ENCODE peak calls at places on chromosomes 1 and 21, in seven cellular contexts. One of them, this sample, is unnamed.
A peak's percentile ranks its signal among the peaks of the same experiment; 100 is the strongest.

GRCh38 chr1:28604411-28604810 is 12.3 kb downstream of the RAB42 start:
- DNase-seq in tibial artery: no peak
- DNase-seq in neural progenitor cell: no peak
- DNase-seq in small intestine: no peak
- DNase-seq in psoas muscle: no peak
- DNase-seq in mesendoderm: no peak
- DNase-seq in CD8-positive, alpha-beta memory T cell: no peak
- DNase-seq in this sample: no peak

GRCh38 chr1:181141431-181141910 is 53.0 kb downstream of the IER5 start:
- DNase-seq in CD8-positive, alpha-beta memory T cell: no peak
- DNase-seq in tibial artery: no peak
- DNase-seq in small intestine: no peak
- DNase-seq in psoas muscle: no peak
- DNase-seq in mesendoderm: no peak
- DNase-seq in neural progenitor cell: no peak
- DNase-seq in this sample: no peak

GRCh38 chr1:62900566-62900965 is 116.6 kb downstream of the ATG4C start:
- DNase-seq in neural progenitor cell: no peak
- DNase-seq in CD8-positive, alpha-beta memory T cell: no peak
- DNase-seq in tibial artery: no peak
- DNase-seq in psoas muscle: no peak
- DNase-seq in mesendoderm: peak; percentile 42
- DNase-seq in small intestine: no peak
- DNase-seq in this sample: no peak

GRCh38 chr21:44049182-44049581 is 37.1 kb downstream of the TRAPPC10 start:
- DNase-seq in psoas muscle: no peak
- DNase-seq in neural progenitor cell: no peak
- DNase-seq in tibial artery: peak; percentile 32
- DNase-seq in CD8-positive, alpha-beta memory T cell: no peak
- DNase-seq in small intestine: no peak
- DNase-seq in mesendoderm: no peak
- DNase-seq in this sample: no peak

GRCh38 chr21:37374026-37374425 is 7.5 kb downstream of the DYRK1A start:
- DNase-seq in mesendoderm: no peak
- DNase-seq in tibial artery: no peak
- DNase-seq in neural progenitor cell: no peak
- DNase-seq in small intestine: peak; percentile 21
- DNase-seq in CD8-positive, alpha-beta memory T cell: no peak
- DNase-seq in psoas muscle: no peak
- DNase-seq in this sample: no peak

GRCh38 chr1:184301228-184301627 is 85.6 kb upstream of the C1orf21 start:
- DNase-seq in small intestine: no peak
- DNase-seq in CD8-positive, alpha-beta memory T cell: no peak
- DNase-seq in tibial artery: no peak
- DNase-seq in psoas muscle: no peak
- DNase-seq in mesendoderm: no peak
- DNase-seq in neural progenitor cell: no peak
- DNase-seq in this sample: no peak

GRCh38 chr1:224333939-224334701 is 4.1 kb upstream of the NVL start:
- DNase-seq in mesendoderm: no peak
- DNase-seq in small intestine: no peak
- DNase-seq in psoas muscle: no peak
- DNase-seq in neural progenitor cell: no peak
- DNase-seq in tibial artery: no peak
- DNase-seq in CD8-positive, alpha-beta memory T cell: no peak
- DNase-seq in this sample: no peak

GRCh38 chr1:119475866-119476439 is 31.1 kb upstream of the HSD3B1 start:
- DNase-seq in CD8-positive, alpha-beta memory T cell: no peak
- DNase-seq in tibial artery: no peak
- DNase-seq in psoas muscle: no peak
- DNase-seq in mesendoderm: peak; percentile 88
- DNase-seq in neural progenitor cell: peak; percentile 77
- DNase-seq in small intestine: peak; percentile 64
- DNase-seq in this sample: peak; percentile 73

GRCh38 chr21:44801468-44802395 is at the start of gene UBE2G2:
- DNase-seq in small intestine: peak; percentile 80
- DNase-seq in psoas muscle: peak; percentile 92
- DNase-seq in mesendoderm: peak; percentile 85
- DNase-seq in CD8-positive, alpha-beta memory T cell: peak; percentile 83
- DNase-seq in tibial artery: peak; percentile 87
- DNase-seq in neural progenitor cell: peak; percentile 88
- DNase-seq in this sample: no peak

GRCh38 chr21:32916522-32917099 is 109.1 kb upstream of the OLIG2 start:
- DNase-seq in tibial artery: no peak
- DNase-seq in CD8-positive, alpha-beta memory T cell: no peak
- DNase-seq in small intestine: peak; percentile 6
- DNase-seq in neural progenitor cell: no peak
- DNase-seq in psoas muscle: no peak
- DNase-seq in mesendoderm: peak; percentile 16
- DNase-seq in this sample: no peak

GRCh38 chr1:5717031-5717682 is 275.1 kb downstream of the NPHP4 start:
- DNase-seq in tibial artery: no peak
- DNase-seq in neural progenitor cell: no peak
- DNase-seq in CD8-positive, alpha-beta memory T cell: no peak
- DNase-seq in small intestine: no peak
- DNase-seq in mesendoderm: no peak
- DNase-seq in psoas muscle: no peak
- DNase-seq in this sample: no peak

GRCh38 chr21:15408089-15408488 is 321.7 kb upstream of the USP25 start:
- DNase-seq in CD8-positive, alpha-beta memory T cell: no peak
- DNase-seq in psoas muscle: no peak
- DNase-seq in mesendoderm: no peak
- DNase-seq in tibial artery: no peak
- DNase-seq in neural progenitor cell: no peak
- DNase-seq in small intestine: no peak
- DNase-seq in this sample: no peak

GRCh38 chr1:29498126-29499100 is 262.1 kb downstream of the PTPRU start:
- DNase-seq in neural progenitor cell: no peak
- DNase-seq in small intestine: no peak
- DNase-seq in CD8-positive, alpha-beta memory T cell: no peak
- DNase-seq in psoas muscle: no peak
- DNase-seq in mesendoderm: peak; percentile 21
- DNase-seq in tibial artery: peak; percentile 55
- DNase-seq in this sample: no peak

GRCh38 chr1:1374861-1375662 is at the start of gene AURKAIP1:
- DNase-seq in small intestine: peak; percentile 100
- DNase-seq in mesendoderm: peak; percentile 100
- DNase-seq in tibial artery: peak; percentile 99
- DNase-seq in CD8-positive, alpha-beta memory T cell: peak; percentile 97
- DNase-seq in psoas muscle: peak; percentile 99
- DNase-seq in neural progenitor cell: peak; percentile 100
- DNase-seq in this sample: peak; percentile 97

GRCh38 chr21:35849131-35849530 is 211.2 kb downstream of the SETD4 start:
- DNase-seq in CD8-positive, alpha-beta memory T cell: no peak
- DNase-seq in tibial artery: no peak
- DNase-seq in psoas muscle: no peak
- DNase-seq in neural progenitor cell: no peak
- DNase-seq in small intestine: no peak
- DNase-seq in mesendoderm: no peak
- DNase-seq in this sample: no peak

GRCh38 chr1:93148001-93148400 is 32.2 kb downstream of the TMED5 start:
- DNase-seq in neural progenitor cell: no peak
- DNase-seq in small intestine: no peak
- DNase-seq in tibial artery: no peak
- DNase-seq in CD8-positive, alpha-beta memory T cell: no peak
- DNase-seq in mesendoderm: no peak
- DNase-seq in psoas muscle: no peak
- DNase-seq in this sample: no peak

GRCh38 chr1:31861346-31861745 is 45.5 kb upstream of the SPOCD1 start:
- DNase-seq in psoas muscle: no peak
- DNase-seq in small intestine: no peak
- DNase-seq in neural progenitor cell: no peak
- DNase-seq in tibial artery: no peak
- DNase-seq in mesendoderm: peak; percentile 13
- DNase-seq in CD8-positive, alpha-beta memory T cell: no peak
- DNase-seq in this sample: no peak

GRCh38 chr1:76059461-76059860 is 15.1 kb upstream of the ST6GALNAC3 start:
- DNase-seq in small intestine: no peak
- DNase-seq in mesendoderm: no peak
- DNase-seq in tibial artery: no peak
- DNase-seq in neural progenitor cell: peak; percentile 43
- DNase-seq in CD8-positive, alpha-beta memory T cell: no peak
- DNase-seq in psoas muscle: no peak
- DNase-seq in this sample: no peak

GRCh38 chr21:38696617-38697016 is 109.1 kb upstream of the ETS2 start:
- DNase-seq in tibial artery: no peak
- DNase-seq in psoas muscle: no peak
- DNase-seq in small intestine: no peak
- DNase-seq in mesendoderm: no peak
- DNase-seq in CD8-positive, alpha-beta memory T cell: no peak
- DNase-seq in neural progenitor cell: no peak
- DNase-seq in this sample: no peak

GRCh38 chr21:31181089-31181757 is 142.9 kb upstream of the KRTAP19-8 start:
- DNase-seq in small intestine: no peak
- DNase-seq in tibial artery: no peak
- DNase-seq in psoas muscle: no peak
- DNase-seq in CD8-positive, alpha-beta memory T cell: no peak
- DNase-seq in mesendoderm: no peak
- DNase-seq in neural progenitor cell: no peak
- DNase-seq in this sample: no peak

GRCh38 chr1:213714645-213715044 is 273.1 kb upstream of the PROX1 start:
- DNase-seq in mesendoderm: peak; percentile 13
- DNase-seq in psoas muscle: no peak
- DNase-seq in CD8-positive, alpha-beta memory T cell: no peak
- DNase-seq in small intestine: peak; percentile 38
- DNase-seq in tibial artery: no peak
- DNase-seq in neural progenitor cell: peak; percentile 57
- DNase-seq in this sample: no peak

GRCh38 chr1:79711001-79711431 is 704.5 kb upstream of the ADGRL4 start:
- DNase-seq in neural progenitor cell: no peak
- DNase-seq in tibial artery: no peak
- DNase-seq in CD8-positive, alpha-beta memory T cell: no peak
- DNase-seq in psoas muscle: no peak
- DNase-seq in mesendoderm: no peak
- DNase-seq in small intestine: no peak
- DNase-seq in this sample: no peak

GRCh38 chr1:170853302-170853701 is 82.0 kb upstream of the MROH9 start:
- DNase-seq in neural progenitor cell: no peak
- DNase-seq in CD8-positive, alpha-beta memory T cell: no peak
- DNase-seq in tibial artery: no peak
- DNase-seq in small intestine: no peak
- DNase-seq in mesendoderm: no peak
- DNase-seq in psoas muscle: no peak
- DNase-seq in this sample: no peak

DNA sequence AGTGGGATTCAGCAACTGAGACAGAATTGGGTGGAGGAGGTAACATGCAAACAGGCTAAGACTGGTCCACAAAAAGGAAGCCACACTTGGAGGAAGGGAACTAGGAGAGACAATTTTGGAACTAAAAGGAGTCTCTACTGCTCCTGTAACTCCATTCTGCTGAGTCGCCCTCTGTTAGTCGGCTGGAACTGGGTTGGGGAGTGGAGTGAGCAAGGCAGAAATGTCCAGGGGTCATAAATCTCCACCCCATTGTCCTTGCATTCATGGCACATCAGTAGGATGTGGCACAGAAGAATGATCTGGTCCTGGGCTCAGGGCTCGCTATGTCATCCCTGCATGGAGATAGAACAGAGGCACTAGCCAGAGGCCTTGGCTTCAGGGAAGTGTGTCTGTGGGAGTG is 5.0 kb downstream of the LAMB3 start:
- DNase-seq in psoas muscle: no peak
- DNase-seq in mesendoderm: no peak
- DNase-seq in small intestine: no peak
- DNase-seq in neural progenitor cell: no peak
- DNase-seq in tibial artery: no peak
- DNase-seq in CD8-positive, alpha-beta memory T cell: no peak
- DNase-seq in this sample: no peak
- H3K4me1 ChIP-seq in psoas muscle: peaks cover 64% of the 10 kb centered on the region
- H3K4me1 ChIP-seq in mesendoderm: no peaks in the 10 kb centered on the region
- H3K4me1 ChIP-seq in small intestine: peaks cover 16% of the 10 kb centered on the region
- H3K4me1 ChIP-seq in neural progenitor cell: no peaks in the 10 kb centered on the region
- H3K4me1 ChIP-seq in tibial artery: peaks cover 33% of the 10 kb centered on the region
- H3K4me1 ChIP-seq in CD8-positive, alpha-beta memory T cell: no peaks in the 10 kb centered on the region
- H3K4me1 ChIP-seq in this sample: no peaks in the 10 kb centered on the region

GRCh38 chr1:150511985-150512660 is 3.4 kb upstream of the FALEC start:
- DNase-seq in small intestine: no peak
- DNase-seq in mesendoderm: no peak
- DNase-seq in tibial artery: no peak
- DNase-seq in neural progenitor cell: no peak
- DNase-seq in psoas muscle: peak; percentile 23
- DNase-seq in CD8-positive, alpha-beta memory T cell: no peak
- DNase-seq in this sample: no peak

GRCh38 chr1:150508982-150509381 is 1.1 kb downstream of the ECM1 start:
- DNase-seq in small intestine: no peak
- DNase-seq in tibial artery: no peak
- DNase-seq in mesendoderm: no peak
- DNase-seq in CD8-positive, alpha-beta memory T cell: no peak
- DNase-seq in psoas muscle: no peak
- DNase-seq in neural progenitor cell: no peak
- DNase-seq in this sample: no peak

GRCh38 chr1:150505431-150505830 is 2.5 kb upstream of the ECM1 start:
- DNase-seq in small intestine: no peak
- DNase-seq in CD8-positive, alpha-beta memory T cell: no peak
- DNase-seq in tibial artery: no peak
- DNase-seq in mesendoderm: no peak
- DNase-seq in psoas muscle: no peak
- DNase-seq in neural progenitor cell: no peak
- DNase-seq in this sample: no peak

GRCh38 chr1:150511551-150511950 is 3.6 kb downstream of the ECM1 start:
- DNase-seq in small intestine: no peak
- DNase-seq in tibial artery: no peak
- DNase-seq in psoas muscle: peak; percentile 43
- DNase-seq in CD8-positive, alpha-beta memory T cell: no peak
- DNase-seq in mesendoderm: no peak
- DNase-seq in neural progenitor cell: no peak
- DNase-seq in this sample: no peak

GRCh38 chr1:150507912-150508864 is at the start of gene ECM1:
- DNase-seq in tibial artery: peak; percentile 76
- DNase-seq in mesendoderm: peak; percentile 82
- DNase-seq in neural progenitor cell: no peak
- DNase-seq in CD8-positive, alpha-beta memory T cell: no peak
- DNase-seq in small intestine: peak; percentile 56
- DNase-seq in psoas muscle: peak; percentile 62
- DNase-seq in this sample: no peak
- H3K4me3 ChIP-seq in tibial artery: peak within 1 kb of the TSS; percentile 3
- H3K4me3 ChIP-seq in mesendoderm: no peak within 1 kb of the TSS
- H3K4me3 ChIP-seq in neural progenitor cell: no peak within 1 kb of the TSS
- H3K4me3 ChIP-seq in CD8-positive, alpha-beta memory T cell: no peak within 1 kb of the TSS
- H3K4me3 ChIP-seq in small intestine: no peak within 1 kb of the TSS
- H3K4me3 ChIP-seq in psoas muscle: peak within 1 kb of the TSS; percentile 48
- H3K4me3 ChIP-seq in this sample: no peak within 1 kb of the TSS

DNA sequence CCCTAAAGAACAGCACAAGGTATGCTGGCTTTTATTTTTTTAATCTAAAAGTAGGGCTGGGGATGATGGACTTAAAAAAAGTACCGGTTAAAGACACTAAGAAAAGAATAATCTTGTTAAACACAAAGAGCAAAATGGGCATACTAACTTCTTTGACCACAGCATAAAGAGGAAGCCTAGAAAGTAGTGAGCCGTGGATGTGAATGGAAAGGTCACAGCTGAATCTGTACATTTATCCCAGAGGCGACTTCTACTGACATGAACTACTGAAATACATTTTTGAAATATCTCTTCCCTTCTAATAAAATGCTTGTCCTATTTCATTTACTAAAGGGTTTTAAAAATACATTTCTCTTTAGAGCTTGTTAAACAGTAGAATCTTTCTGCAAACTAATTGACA is 140.7 kb downstream of the SLC45A1 start:
- DNase-seq in neural progenitor cell: no peak
- DNase-seq in psoas muscle: no peak
- DNase-seq in small intestine: no peak
- DNase-seq in CD8-positive, alpha-beta memory T cell: no peak
- DNase-seq in tibial artery: no peak
- DNase-seq in mesendoderm: no peak
- DNase-seq in this sample: no peak
- H3K4me1 ChIP-seq in neural progenitor cell: peaks cover 47% of the 10 kb centered on the region
- H3K4me1 ChIP-seq in psoas muscle: peaks cover 45% of the 10 kb centered on the region
- H3K4me1 ChIP-seq in small intestine: no peaks in the 10 kb centered on the region
- H3K4me1 ChIP-seq in CD8-positive, alpha-beta memory T cell: peaks cover 33% of the 10 kb centered on the region
- H3K4me1 ChIP-seq in tibial artery: peaks cover 43% of the 10 kb centered on the region
- H3K4me1 ChIP-seq in mesendoderm: peaks cover 14% of the 10 kb centered on the region
- H3K4me1 ChIP-seq in this sample: peaks cover 4% of the 10 kb centered on the region

GRCh38 chr1:148264374-148265276 is 112.5 kb upstream of the NBPF11 start:
- DNase-seq in mesendoderm: peak; percentile 99
- DNase-seq in neural progenitor cell: peak; percentile 77
- DNase-seq in CD8-positive, alpha-beta memory T cell: no peak
- DNase-seq in tibial artery: no peak
- DNase-seq in psoas muscle: no peak
- DNase-seq in small intestine: no peak
- DNase-seq in this sample: peak; percentile 76
- H3K4me3 ChIP-seq in mesendoderm: peak overlapping the region; percentile 44
- H3K4me3 ChIP-seq in neural progenitor cell: peak overlapping the region; percentile 56
- H3K4me3 ChIP-seq in CD8-positive, alpha-beta memory T cell: peak overlapping the region; percentile 89
- H3K4me3 ChIP-seq in tibial artery: no peak overlapping the region
- H3K4me3 ChIP-seq in psoas muscle: no peak overlapping the region
- H3K4me3 ChIP-seq in small intestine: no peak overlapping the region
- H3K4me3 ChIP-seq in this sample: peak overlapping the region; percentile 51